ENCODE peak calls at places on chromosome 21, in nine cellular contexts. One of them, this sample, is unnamed.
A peak's percentile ranks its signal among the peaks of the same experiment; 100 is the strongest.

GRCh38 chr21:33682992-33683627 is 40.8 kb downstream of the ITSN1 start:
- DNase-seq in cardiac muscle cell: peak; percentile 28
- DNase-seq in brain microvascular endothelial cell: peak; percentile 95
- DNase-seq in stomach: no peak
- DNase-seq in sigmoid colon: no peak
- DNase-seq in transverse colon: no peak
- DNase-seq in CD8-positive, alpha-beta T cell: no peak
- DNase-seq in HFF-Myc: peak; percentile 27
- DNase-seq in left ventricle myocardium inferior: no peak
- DNase-seq in this sample: peak; percentile 35

GRCh38 chr21:39891111-39891510 is 23.9 kb downstream of the PCP4 start:
- DNase-seq in cardiac muscle cell: no peak
- DNase-seq in brain microvascular endothelial cell: no peak
- DNase-seq in stomach: no peak
- DNase-seq in sigmoid colon: no peak
- DNase-seq in transverse colon: no peak
- DNase-seq in CD8-positive, alpha-beta T cell: no peak
- DNase-seq in HFF-Myc: no peak
- DNase-seq in left ventricle myocardium inferior: no peak
- DNase-seq in this sample: no peak

GRCh38 chr21:33115586-33116541 is 45.9 kb downstream of the OLIG1 start:
- DNase-seq in cardiac muscle cell: no peak
- DNase-seq in brain microvascular endothelial cell: no peak
- DNase-seq in stomach: no peak
- DNase-seq in sigmoid colon: peak; percentile 57
- DNase-seq in transverse colon: no peak
- DNase-seq in CD8-positive, alpha-beta T cell: no peak
- DNase-seq in HFF-Myc: no peak
- DNase-seq in left ventricle myocardium inferior: no peak
- DNase-seq in this sample: peak; percentile 14

GRCh38 chr21:25583370-25584133 is 23.7 kb downstream of the MRPL39 start:
- DNase-seq in cardiac muscle cell: no peak
- DNase-seq in brain microvascular endothelial cell: no peak
- DNase-seq in stomach: no peak
- DNase-seq in sigmoid colon: no peak
- DNase-seq in transverse colon: no peak
- DNase-seq in CD8-positive, alpha-beta T cell: no peak
- DNase-seq in HFF-Myc: no peak
- DNase-seq in left ventricle myocardium inferior: no peak
- DNase-seq in this sample: peak; percentile 28

GRCh38 chr21:31654340-31654739 is 5.2 kb upstream of the SOD1 start:
- DNase-seq in cardiac muscle cell: no peak
- DNase-seq in brain microvascular endothelial cell: no peak
- DNase-seq in stomach: no peak
- DNase-seq in sigmoid colon: no peak
- DNase-seq in transverse colon: no peak
- DNase-seq in CD8-positive, alpha-beta T cell: no peak
- DNase-seq in HFF-Myc: no peak
- DNase-seq in left ventricle myocardium inferior: no peak
- DNase-seq in this sample: no peak

GRCh38 chr21:21807598-21807903 is 809.3 kb downstream of the NCAM2 start:
- DNase-seq in cardiac muscle cell: no peak
- DNase-seq in brain microvascular endothelial cell: no peak
- DNase-seq in stomach: no peak
- DNase-seq in sigmoid colon: no peak
- DNase-seq in transverse colon: no peak
- DNase-seq in CD8-positive, alpha-beta T cell: no peak
- DNase-seq in HFF-Myc: no peak
- DNase-seq in left ventricle myocardium inferior: no peak
- DNase-seq in this sample: no peak

GRCh38 chr21:15293251-15293650 is 228.5 kb upstream of the NRIP1 start:
- DNase-seq in cardiac muscle cell: peak; percentile 36
- DNase-seq in brain microvascular endothelial cell: peak; percentile 86
- DNase-seq in stomach: no peak
- DNase-seq in sigmoid colon: no peak
- DNase-seq in transverse colon: no peak
- DNase-seq in CD8-positive, alpha-beta T cell: no peak
- DNase-seq in HFF-Myc: peak; percentile 45
- DNase-seq in left ventricle myocardium inferior: no peak
- DNase-seq in this sample: no peak

GRCh38 chr21:32413697-32414578 is 1.4 kb downstream of the EVA1C start:
- DNase-seq in cardiac muscle cell: no peak
- DNase-seq in brain microvascular endothelial cell: no peak
- DNase-seq in stomach: no peak
- DNase-seq in sigmoid colon: peak; percentile 81
- DNase-seq in transverse colon: peak; percentile 21
- DNase-seq in CD8-positive, alpha-beta T cell: no peak
- DNase-seq in HFF-Myc: no peak
- DNase-seq in left ventricle myocardium inferior: no peak
- DNase-seq in this sample: no peak

GRCh38 chr21:37369307-37369854 is 2.8 kb downstream of the DYRK1A start:
- DNase-seq in cardiac muscle cell: no peak
- DNase-seq in brain microvascular endothelial cell: no peak
- DNase-seq in stomach: no peak
- DNase-seq in sigmoid colon: no peak
- DNase-seq in transverse colon: no peak
- DNase-seq in CD8-positive, alpha-beta T cell: no peak
- DNase-seq in HFF-Myc: no peak
- DNase-seq in left ventricle myocardium inferior: no peak
- DNase-seq in this sample: no peak

GRCh38 chr21:21690068-21690665 is 692.0 kb downstream of the NCAM2 start:
- DNase-seq in cardiac muscle cell: no peak
- DNase-seq in brain microvascular endothelial cell: no peak
- DNase-seq in stomach: no peak
- DNase-seq in sigmoid colon: no peak
- DNase-seq in transverse colon: no peak
- DNase-seq in CD8-positive, alpha-beta T cell: no peak
- DNase-seq in HFF-Myc: no peak
- DNase-seq in left ventricle myocardium inferior: no peak
- DNase-seq in this sample: no peak

GRCh38 chr21:18951291-18952038 is 547.9 kb upstream of the TMPRSS15 start:
- DNase-seq in cardiac muscle cell: peak; percentile 82
- DNase-seq in brain microvascular endothelial cell: no peak
- DNase-seq in stomach: no peak
- DNase-seq in sigmoid colon: no peak
- DNase-seq in transverse colon: peak; percentile 24
- DNase-seq in CD8-positive, alpha-beta T cell: no peak
- DNase-seq in HFF-Myc: no peak
- DNase-seq in left ventricle myocardium inferior: no peak
- DNase-seq in this sample: peak; percentile 7

GRCh38 chr21:37546949-37547614 is 180.5 kb downstream of the DYRK1A start:
- DNase-seq in cardiac muscle cell: no peak
- DNase-seq in brain microvascular endothelial cell: no peak
- DNase-seq in stomach: no peak
- DNase-seq in sigmoid colon: peak; percentile 66
- DNase-seq in transverse colon: no peak
- DNase-seq in CD8-positive, alpha-beta T cell: no peak
- DNase-seq in HFF-Myc: no peak
- DNase-seq in left ventricle myocardium inferior: no peak
- DNase-seq in this sample: no peak

GRCh38 chr21:39036581-39036980 is 146.7 kb downstream of the PSMG1 start:
- DNase-seq in cardiac muscle cell: no peak
- DNase-seq in brain microvascular endothelial cell: no peak
- DNase-seq in stomach: no peak
- DNase-seq in sigmoid colon: peak; percentile 15
- DNase-seq in transverse colon: no peak
- DNase-seq in CD8-positive, alpha-beta T cell: no peak
- DNase-seq in HFF-Myc: no peak
- DNase-seq in left ventricle myocardium inferior: no peak
- DNase-seq in this sample: no peak

GRCh38 chr21:31908106-31909031 is 35.5 kb downstream of the HUNK start:
- DNase-seq in cardiac muscle cell: no peak
- DNase-seq in brain microvascular endothelial cell: no peak
- DNase-seq in stomach: no peak
- DNase-seq in sigmoid colon: no peak
- DNase-seq in transverse colon: peak; percentile 68
- DNase-seq in CD8-positive, alpha-beta T cell: no peak
- DNase-seq in HFF-Myc: no peak
- DNase-seq in left ventricle myocardium inferior: no peak
- DNase-seq in this sample: no peak

GRCh38 chr21:24514081-24514733 is 1093.1 kb downstream of the MRPL39 start:
- DNase-seq in cardiac muscle cell: peak; percentile 5
- DNase-seq in brain microvascular endothelial cell: no peak
- DNase-seq in stomach: no peak
- DNase-seq in sigmoid colon: no peak
- DNase-seq in transverse colon: no peak
- DNase-seq in CD8-positive, alpha-beta T cell: no peak
- DNase-seq in HFF-Myc: no peak
- DNase-seq in left ventricle myocardium inferior: no peak
- DNase-seq in this sample: peak; percentile 1

GRCh38 chr21:43728467-43729390 is 9.8 kb downstream of the PDXK start:
- DNase-seq in cardiac muscle cell: peak; percentile 87
- DNase-seq in brain microvascular endothelial cell: peak; percentile 99
- DNase-seq in stomach: peak; percentile 92
- DNase-seq in sigmoid colon: peak; percentile 99
- DNase-seq in transverse colon: peak; percentile 88
- DNase-seq in CD8-positive, alpha-beta T cell: peak; percentile 76
- DNase-seq in HFF-Myc: peak; percentile 85
- DNase-seq in left ventricle myocardium inferior: peak; percentile 95
- DNase-seq in this sample: peak; percentile 91
- TF ChIP-seq CTCF in cardiac muscle cell: peak; percentile 20
- TF ChIP-seq CTCF in brain microvascular endothelial cell: peak; percentile 51
- TF ChIP-seq CTCF in stomach: peak; percentile 38
- TF ChIP-seq CTCF in sigmoid colon: peak; percentile 57
- TF ChIP-seq CTCF in transverse colon: no peak
- TF ChIP-seq CTCF in CD8-positive, alpha-beta T cell: peak; percentile 22
- TF ChIP-seq CTCF in HFF-Myc: peak; percentile 21
- TF ChIP-seq CTCF in left ventricle myocardium inferior: peak; percentile 61
- TF ChIP-seq CTCF in this sample: peak; percentile 3

GRCh38 chr21:45996311-45997204 is 15.0 kb downstream of the COL6A1 start:
- DNase-seq in cardiac muscle cell: no peak
- DNase-seq in brain microvascular endothelial cell: no peak
- DNase-seq in stomach: peak; percentile 23
- DNase-seq in sigmoid colon: peak; percentile 66
- DNase-seq in transverse colon: no peak
- DNase-seq in CD8-positive, alpha-beta T cell: peak; percentile 45
- DNase-seq in HFF-Myc: no peak
- DNase-seq in left ventricle myocardium inferior: peak; percentile 11
- DNase-seq in this sample: no peak
- H3K4me3 ChIP-seq in cardiac muscle cell: no peak overlapping the region
- H3K4me3 ChIP-seq in brain microvascular endothelial cell: no peak overlapping the region
- H3K4me3 ChIP-seq in stomach: no peak overlapping the region
- H3K4me3 ChIP-seq in sigmoid colon: no peak overlapping the region
- H3K4me3 ChIP-seq in transverse colon: no peak overlapping the region
- H3K4me3 ChIP-seq in CD8-positive, alpha-beta T cell: no peak overlapping the region
- H3K4me3 ChIP-seq in HFF-Myc: no peak overlapping the region
- H3K4me3 ChIP-seq in left ventricle myocardium inferior: no peak overlapping the region
- H3K4me3 ChIP-seq in this sample: no peak overlapping the region

GRCh38 chr21:45442276-45442675 is 37.3 kb downstream of the COL18A1 start:
- DNase-seq in cardiac muscle cell: no peak
- DNase-seq in brain microvascular endothelial cell: no peak
- DNase-seq in stomach: no peak
- DNase-seq in sigmoid colon: no peak
- DNase-seq in transverse colon: no peak
- DNase-seq in CD8-positive, alpha-beta T cell: no peak
- DNase-seq in HFF-Myc: no peak
- DNase-seq in left ventricle myocardium inferior: no peak
- DNase-seq in this sample: no peak

GRCh38 chr21:45445369-45445768 is 40.4 kb downstream of the COL18A1 start:
- DNase-seq in cardiac muscle cell: no peak
- DNase-seq in brain microvascular endothelial cell: no peak
- DNase-seq in stomach: no peak
- DNase-seq in sigmoid colon: no peak
- DNase-seq in transverse colon: no peak
- DNase-seq in CD8-positive, alpha-beta T cell: no peak
- DNase-seq in HFF-Myc: no peak
- DNase-seq in left ventricle myocardium inferior: no peak
- DNase-seq in this sample: no peak

GRCh38 chr21:45444385-45444784 is 39.4 kb downstream of the COL18A1 start:
- DNase-seq in cardiac muscle cell: no peak
- DNase-seq in brain microvascular endothelial cell: no peak
- DNase-seq in stomach: no peak
- DNase-seq in sigmoid colon: no peak
- DNase-seq in transverse colon: no peak
- DNase-seq in CD8-positive, alpha-beta T cell: no peak
- DNase-seq in HFF-Myc: no peak
- DNase-seq in left ventricle myocardium inferior: no peak
- DNase-seq in this sample: no peak

GRCh38 chr21:45441431-45442255 is 36.7 kb downstream of the COL18A1 start:
- DNase-seq in cardiac muscle cell: no peak
- DNase-seq in brain microvascular endothelial cell: no peak
- DNase-seq in stomach: no peak
- DNase-seq in sigmoid colon: no peak
- DNase-seq in transverse colon: no peak
- DNase-seq in CD8-positive, alpha-beta T cell: no peak
- DNase-seq in HFF-Myc: no peak
- DNase-seq in left ventricle myocardium inferior: no peak
- DNase-seq in this sample: no peak

DNA sequence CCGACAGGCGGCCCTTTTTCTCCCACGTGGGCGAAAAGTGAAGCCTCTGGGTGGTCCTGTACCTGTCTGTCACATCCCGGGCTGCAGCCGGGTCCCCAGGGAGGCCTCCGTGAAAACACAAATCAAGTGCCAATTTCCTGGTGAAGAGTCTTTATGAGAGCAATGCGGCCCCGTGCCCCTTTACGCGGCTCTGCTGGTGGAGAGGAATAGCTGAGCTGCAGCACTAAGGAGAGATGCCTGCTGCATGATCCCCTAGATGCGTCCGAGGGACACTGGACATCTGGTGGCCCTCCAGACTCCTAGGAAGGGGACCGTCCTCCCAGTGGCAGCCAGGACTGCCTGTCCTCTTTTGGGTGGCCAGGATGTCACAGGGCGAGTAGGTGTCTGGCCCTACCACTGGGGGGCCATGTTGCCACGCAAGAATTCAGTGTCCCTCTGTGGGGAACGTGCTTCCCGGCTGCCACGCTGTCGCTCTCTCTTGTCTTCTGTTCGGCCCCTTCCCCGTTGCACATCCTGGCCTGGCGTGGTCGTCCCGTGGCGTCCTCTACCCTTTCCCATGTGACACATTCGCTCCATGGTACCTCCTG is 38.7 kb downstream of the COL18A1 start:
- DNase-seq in cardiac muscle cell: no peak
- DNase-seq in brain microvascular endothelial cell: no peak
- DNase-seq in stomach: no peak
- DNase-seq in sigmoid colon: no peak
- DNase-seq in transverse colon: no peak
- DNase-seq in CD8-positive, alpha-beta T cell: no peak
- DNase-seq in HFF-Myc: no peak
- DNase-seq in left ventricle myocardium inferior: no peak
- DNase-seq in this sample: no peak
- TF ChIP-seq CTCF in cardiac muscle cell: no peak
- TF ChIP-seq CTCF in brain microvascular endothelial cell: peak; percentile 18
- TF ChIP-seq CTCF in stomach: no peak
- TF ChIP-seq CTCF in sigmoid colon: no peak
- TF ChIP-seq CTCF in transverse colon: no peak
- TF ChIP-seq CTCF in CD8-positive, alpha-beta T cell: no peak
- TF ChIP-seq CTCF in HFF-Myc: no peak
- TF ChIP-seq CTCF in left ventricle myocardium inferior: no peak
- TF ChIP-seq CTCF in this sample: no peak

DNA sequence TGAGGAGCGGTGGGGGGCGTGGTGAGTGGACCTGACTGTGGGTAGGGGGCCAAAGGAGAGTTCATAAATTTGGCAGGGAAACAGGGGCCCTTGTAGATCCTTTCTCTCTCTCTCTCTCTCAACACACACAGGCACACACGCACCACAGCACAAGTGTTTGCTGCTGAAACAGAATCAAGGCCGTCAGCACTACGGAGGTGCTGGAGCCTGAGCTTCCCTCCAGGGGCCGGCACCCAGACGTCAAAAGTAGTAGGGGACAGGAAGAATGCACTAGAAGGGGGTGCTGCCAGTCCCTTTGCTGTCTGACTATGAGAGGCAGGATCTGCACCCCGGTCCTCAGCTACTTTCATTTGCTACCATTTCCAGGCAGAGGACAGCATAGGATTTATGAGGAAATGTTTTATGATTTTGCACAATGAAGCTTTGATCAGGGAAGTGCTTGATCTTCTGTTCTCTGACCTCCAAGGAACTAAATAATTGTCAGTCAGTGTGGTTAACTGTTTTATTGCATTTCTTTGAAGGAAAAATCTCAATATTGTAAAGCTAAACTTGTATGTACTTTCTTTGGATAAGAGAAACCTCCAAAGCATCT is 74.3 kb upstream of the FAM3B start:
- DNase-seq in cardiac muscle cell: peak; percentile 56
- DNase-seq in brain microvascular endothelial cell: no peak
- DNase-seq in stomach: no peak
- DNase-seq in sigmoid colon: no peak
- DNase-seq in transverse colon: no peak
- DNase-seq in CD8-positive, alpha-beta T cell: no peak
- DNase-seq in HFF-Myc: no peak
- DNase-seq in left ventricle myocardium inferior: no peak
- DNase-seq in this sample: no peak
- H3K4me3 ChIP-seq in cardiac muscle cell: no peak overlapping the region
- H3K4me3 ChIP-seq in brain microvascular endothelial cell: no peak overlapping the region
- H3K4me3 ChIP-seq in stomach: no peak overlapping the region
- H3K4me3 ChIP-seq in sigmoid colon: no peak overlapping the region
- H3K4me3 ChIP-seq in transverse colon: no peak overlapping the region
- H3K4me3 ChIP-seq in CD8-positive, alpha-beta T cell: no peak overlapping the region
- H3K4me3 ChIP-seq in HFF-Myc: no peak overlapping the region
- H3K4me3 ChIP-seq in left ventricle myocardium inferior: no peak overlapping the region
- H3K4me3 ChIP-seq in this sample: no peak overlapping the region